ENCODE peak calls at places on chromosomes 11 and 22, in four cellular contexts. Q is hepatocyte, M is right lobe of liver, U is aorta. Y is an unnamed sample.

GRCh38 chr11:100689141-100689540 is 2.1 kb downstream of the ARHGAP42 start:
- DNase-seq in U (no peak), Q (no peak), M (no peak), Y (no peak)

GRCh38 chr11:107357877-107358276 is 99.7 kb downstream of the CWF19L2 start:
- DNase-seq in U (no peak), M (no peak), Q (no peak), Y (no peak)

GRCh38 chr11:4697583-4697982 is at the start of gene OR51E2:
- DNase-seq in Q (peak; percentile 49), U (no peak), M (no peak), Y (no peak)

GRCh38 chr22:45014658-45015057 is 4.9 kb upstream of the PHF21B start:
- DNase-seq in M (no peak), Q (no peak), U (no peak), Y (no peak)

GRCh38 chr22:48944433-48944755 is 883.3 kb downstream of the BRD1 start:
- DNase-seq in M (no peak), U (no peak), Q (no peak), Y (peak; percentile 40)

GRCh38 chr11:12239396-12240298 is 129.3 kb downstream of the MICAL2 start:
- DNase-seq in U (no peak), M (peak; percentile 80), Q (no peak), Y (no peak)

GRCh38 chr11:69817265-69818236 is 1.7 kb downstream of the FGF3 start:
- DNase-seq in Q (no peak), U (no peak), M (no peak), Y (no peak)

GRCh38 chr11:88231894-88232482 is 56.7 kb upstream of the RAB38 start:
- DNase-seq in M (no peak), U (no peak), Q (peak; percentile 45), Y (no peak)

GRCh38 chr22:39365406-39365782 is 15.6 kb downstream of the SYNGR1 start:
- DNase-seq in U (no peak), Q (no peak), M (no peak), Y (no peak)

GRCh38 chr11:128733440-128734115 is 39.7 kb downstream of the FLI1 start:
- DNase-seq in M (no peak), U (no peak), Q (no peak), Y (no peak)

GRCh38 chr11:32895471-32895870 is 2.9 kb downstream of the QSER1 start:
- DNase-seq in M (no peak), Q (no peak), U (no peak), Y (no peak)

GRCh38 chr11:110173775-110174644 is 80.8 kb downstream of the ZC3H12C start:
- DNase-seq in U (peak; percentile 74), M (peak; percentile 61), Q (peak; percentile 84), Y (peak; percentile 53)

GRCh38 chr11:35725880-35726279 is 63.3 kb downstream of the TRIM44 start:
- DNase-seq in U (no peak), Q (no peak), M (no peak), Y (no peak)

GRCh38 chr11:122869622-122870021 is 12.9 kb upstream of the JHY start:
- DNase-seq in Q (no peak), M (no peak), U (no peak), Y (no peak)

GRCh38 chr11:63518548-63518947 is 12.7 kb downstream of the LGALS12 start:
- DNase-seq in U (no peak), Q (no peak), M (no peak), Y (no peak)

GRCh38 chr22:41870786-41871185 is 37.9 kb downstream of the SREBF2 start:
- DNase-seq in U (no peak), M (no peak), Q (no peak), Y (no peak)

GRCh38 chr22:41875531-41876242 is 39.2 kb downstream of the SHISA8 start:
- DNase-seq in M (no peak), Q (no peak), U (no peak), Y (no peak)

GRCh38 chr22:41876275-41876674 is 38.6 kb downstream of the SHISA8 start:
- DNase-seq in U (no peak), Q (no peak), M (no peak), Y (no peak)

GRCh38 chr22:41874090-41874489 is 40.8 kb downstream of the SHISA8 start:
- DNase-seq in M (no peak), U (no peak), Q (no peak), Y (no peak)

DNA sequence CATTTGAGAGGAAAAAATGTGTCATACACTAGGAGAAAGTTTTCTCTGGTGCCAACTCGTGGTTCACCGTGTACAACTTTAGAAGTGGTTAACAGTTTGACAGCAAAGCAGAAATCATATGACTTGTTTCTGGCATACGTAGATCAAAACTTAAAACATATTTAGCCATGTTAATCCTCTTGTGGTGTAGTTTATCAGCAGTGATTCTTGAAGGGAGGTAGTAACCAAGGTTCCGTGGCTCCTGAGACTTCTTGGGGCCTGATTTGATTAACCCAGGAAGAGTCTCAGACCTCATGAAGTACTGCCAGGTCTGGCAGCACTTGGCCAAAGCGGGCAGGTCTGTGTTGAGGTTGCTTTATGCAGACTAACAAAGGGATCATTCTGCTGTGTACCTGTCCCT is 40.5 kb downstream of the SREBF2 start:
- DNase-seq in U (no peak), M (no peak), Q (no peak), Y (no peak)
- H3K36me3 ChIP-seq in U (peaks cover 10% of the 10 kb centered on the region), M (no peaks in the 10 kb centered on the region), Q (no peaks in the 10 kb centered on the region), Y (peaks cover 97% of the 10 kb centered on the region)

GRCh38 chr22:31253949-31254348 is 38.3 kb downstream of the PIK3IP1 start:
- DNase-seq in Q (peak; percentile 51), U (no peak), M (no peak), Y (no peak)
- H3K4me1 ChIP-seq in Q (peaks cover 39% of the 10 kb centered on the region), U (no peaks in the 10 kb centered on the region), M (no peaks in the 10 kb centered on the region), Y (peaks cover 36% of the 10 kb centered on the region)

GRCh38 chr11:112044961-112045360 is 19.8 kb downstream of the DLAT start:
- DNase-seq in M (no peak), U (no peak), Q (no peak), Y (no peak)

GRCh38 chr11:112042161-112042960 is 17.2 kb downstream of the DLAT start:
- DNase-seq in U (no peak), Q (no peak), M (no peak), Y (no peak)

GRCh38 chr11:112037527-112037926 is 12.3 kb downstream of the DLAT start:
- DNase-seq in M (no peak), Q (no peak), U (no peak), Y (no peak)

GRCh38 chr11:112042961-112043304 is 17.7 kb downstream of the DLAT start:
- DNase-seq in Q (no peak), M (no peak), U (no peak), Y (no peak)
- H3K36me3 ChIP-seq in Q (no peaks in the 10 kb centered on the region), M (peaks cover 3% of the 10 kb centered on the region), U (peaks cover 2% of the 10 kb centered on the region), Y (peaks cover 58% of the 10 kb centered on the region)

GRCh38 chr22:20857838-20858614 is 585 bp downstream of the PI4KA start:
- DNase-seq in Q (peak; percentile 94), U (peak; percentile 93), M (peak; percentile 83), Y (peak; percentile 79)
- H3K4me1 ChIP-seq in Q (peaks cover 26% of the 10 kb centered on the region), U (peaks cover 2% of the 10 kb centered on the region), M (no peaks in the 10 kb centered on the region), Y (peaks cover 17% of the 10 kb centered on the region)

DNA sequence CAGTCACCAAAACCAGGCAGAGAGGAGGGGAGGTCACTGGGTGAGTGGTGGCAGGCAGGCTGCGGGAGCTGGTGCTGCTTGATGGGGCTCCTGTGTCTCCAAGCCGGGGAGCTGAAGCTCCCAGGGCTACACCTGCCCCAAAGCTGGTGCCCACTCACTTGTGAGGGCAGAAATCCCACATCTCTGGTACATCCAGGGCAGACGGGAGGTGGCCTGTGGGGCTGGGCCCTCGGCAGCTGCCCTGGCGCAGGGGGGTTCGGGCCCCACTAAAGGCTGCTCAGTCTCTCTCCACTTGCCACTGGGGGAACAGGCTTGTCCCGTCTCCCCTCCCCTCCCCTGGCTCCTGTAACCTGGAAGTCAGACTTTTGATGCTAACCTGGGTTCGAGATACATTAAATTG is 55.6 kb upstream of the PPARA start:
- DNase-seq in M (no peak), U (no peak), Q (no peak), Y (no peak)
- H3K36me3 ChIP-seq in M (peaks cover 2% of the 10 kb centered on the region), U (peaks cover 11% of the 10 kb centered on the region), Q (no peaks in the 10 kb centered on the region), Y (peaks cover 37% of the 10 kb centered on the region)

DNA sequence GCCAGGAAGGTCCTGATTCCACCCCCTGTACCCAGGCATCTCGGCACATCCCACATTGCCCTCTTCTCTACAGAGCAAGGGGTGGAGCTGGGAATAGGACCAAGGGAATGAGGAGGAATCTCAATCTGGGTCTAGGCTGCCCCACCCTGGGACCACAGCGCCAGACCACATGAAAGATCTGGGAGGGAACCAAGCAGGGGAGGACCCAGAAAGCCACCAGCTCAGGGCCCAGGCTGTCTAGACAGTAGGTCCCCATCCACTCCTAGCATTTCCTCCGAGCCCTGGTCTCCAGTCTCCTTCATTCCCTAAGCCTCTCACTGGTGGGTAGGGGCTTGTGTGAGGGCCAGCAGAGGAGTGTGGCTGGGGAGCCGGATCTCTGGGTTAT is 11.6 kb downstream of the PHLDB1 start:
- DNase-seq in Q (no peak), U (peak; percentile 86), M (no peak), Y (peak; percentile 90)
- H3K4me1 ChIP-seq in Q (peaks cover 69% of the 10 kb centered on the region), U (no peaks in the 10 kb centered on the region), M (no peaks in the 10 kb centered on the region), Y (peaks cover 65% of the 10 kb centered on the region)

GRCh38 chr22:29790061-29790460 is 22.9 kb downstream of the UQCR10 start:
- DNase-seq in Q (no peak), M (no peak), U (no peak), Y (no peak)
- H3K36me3 ChIP-seq in Q (no peaks in the 10 kb centered on the region), M (peaks cover 12% of the 10 kb centered on the region), U (peaks cover 16% of the 10 kb centered on the region), Y (peaks cover 40% of the 10 kb centered on the region)